ENCODE peak calls at places on chromosomes 16 and 17, in six cellular contexts. I is neuronal stem cell, H is H9, X is IMR-90, U is H1, T is mesenchymal stem cell. K is an unnamed sample.

GRCh38 chr16:48911700-48912099 is 301.7 kb upstream of the N4BP1 start:
- DNase-seq in I (no peak), H (no peak), X (peak), U (no peak), T (no peak), K (no peak)

GRCh38 chr17:1060991-1061390 is 64.1 kb downstream of the TIMM22 start:
- DNase-seq in I (no peak), H (no peak), X (peak), U (no peak), T (peak), K (peak)

GRCh38 chr17:50314456-50315011 is 31.4 kb upstream of the XYLT2 start:
- DNase-seq in I (no peak), H (no peak), X (no peak), U (no peak), T (no peak), K (no peak)

GRCh38 chr16:30748634-30749445 is 615 bp downstream of the PHKG2 start:
- DNase-seq in I (peak), H (peak), X (peak), U (peak), T (peak), K (peak)

GRCh38 chr17:40499551-40500189 is 1.8 kb downstream of the TNS4 start:
- DNase-seq in I (no peak), H (peak), X (peak), U (peak), T (peak), K (peak)

GRCh38 chr16:56409195-56409594 is 16.1 kb downstream of the AMFR start:
- DNase-seq in I (no peak), H (no peak), X (peak), U (no peak), T (peak), K (peak)

GRCh38 chr17:50749243-50749642 is 18.1 kb downstream of the ANKRD40CL start:
- DNase-seq in I (no peak), H (no peak), X (no peak), U (no peak), T (no peak), K (no peak)

GRCh38 chr16:78285437-78285917 is 186.0 kb downstream of the WWOX start:
- DNase-seq in I (no peak), H (no peak), X (no peak), U (no peak), T (no peak), K (no peak)

GRCh38 chr16:56094231-56094630 is 97.1 kb upstream of the GNAO1 start:
- DNase-seq in I (no peak), H (no peak), X (no peak), U (no peak), T (no peak), K (no peak)

GRCh38 chr16:19179890-19180490 is 11.9 kb downstream of the SYT17 start:
- DNase-seq in I (peak), H (peak), X (peak), U (peak), T (peak), K (peak)

GRCh38 chr17:15398291-15398690 is 56.9 kb upstream of the TEKT3 start:
- DNase-seq in I (no peak), H (no peak), X (peak), U (no peak), T (peak), K (no peak)

GRCh38 chr17:75019710-75020109 is 7.2 kb downstream of the MRPL58 start:
- DNase-seq in I (no peak), H (no peak), X (no peak), U (no peak), T (no peak), K (no peak)

GRCh38 chr16:65070831-65071230 is 51.0 kb downstream of the CDH11 start:
- DNase-seq in I (peak), H (peak), X (peak), U (no peak), T (peak), K (peak)

GRCh38 chr17:1239210-1239609 is 31.0 kb upstream of the BHLHA9 start:
- DNase-seq in I (no peak), H (no peak), X (peak), U (no peak), T (no peak), K (peak)

GRCh38 chr17:73031472-73031871 is 61.0 kb downstream of the SLC39A11 start:
- DNase-seq in I (no peak), H (no peak), X (no peak), U (no peak), T (no peak), K (no peak)

GRCh38 chr17:50422738-50423137 is 3.3 kb upstream of the ACSF2 start:
- DNase-seq in I (no peak), H (no peak), X (no peak), U (no peak), T (no peak), K (no peak)

GRCh38 chr16:28298511-28298878 is 6.2 kb downstream of the SBK1 start:
- DNase-seq in I (no peak), H (peak), X (no peak), U (no peak), T (no peak), K (no peak)

DNA sequence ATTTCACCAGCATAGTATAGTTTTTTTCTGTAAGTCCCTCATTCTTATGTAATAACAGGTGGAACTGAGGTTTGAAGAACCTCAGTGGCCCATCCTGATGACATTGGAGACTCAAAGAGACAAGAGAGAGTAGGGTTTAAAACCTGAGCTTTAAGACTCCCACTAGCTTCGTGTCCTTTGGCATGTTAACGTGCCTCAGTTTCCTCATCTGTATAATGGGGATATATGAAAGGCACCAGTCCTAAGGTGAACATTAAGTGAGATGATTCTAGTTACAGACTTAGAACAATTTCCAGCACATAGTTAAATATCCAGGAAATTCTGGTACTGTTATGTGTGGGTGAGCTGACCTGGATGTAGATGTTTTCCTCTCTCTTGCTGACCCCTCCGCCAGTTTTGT is 173.8 kb downstream of the IRX3 start:
- DNase-seq in I (no peak), H (no peak), X (no peak), U (no peak), T (no peak), K (no peak)
- H3K14ac ChIP-seq in I (no peak), H (no peak), X (no peak), U (no peak), T (no peak), K (no peak)

DNA sequence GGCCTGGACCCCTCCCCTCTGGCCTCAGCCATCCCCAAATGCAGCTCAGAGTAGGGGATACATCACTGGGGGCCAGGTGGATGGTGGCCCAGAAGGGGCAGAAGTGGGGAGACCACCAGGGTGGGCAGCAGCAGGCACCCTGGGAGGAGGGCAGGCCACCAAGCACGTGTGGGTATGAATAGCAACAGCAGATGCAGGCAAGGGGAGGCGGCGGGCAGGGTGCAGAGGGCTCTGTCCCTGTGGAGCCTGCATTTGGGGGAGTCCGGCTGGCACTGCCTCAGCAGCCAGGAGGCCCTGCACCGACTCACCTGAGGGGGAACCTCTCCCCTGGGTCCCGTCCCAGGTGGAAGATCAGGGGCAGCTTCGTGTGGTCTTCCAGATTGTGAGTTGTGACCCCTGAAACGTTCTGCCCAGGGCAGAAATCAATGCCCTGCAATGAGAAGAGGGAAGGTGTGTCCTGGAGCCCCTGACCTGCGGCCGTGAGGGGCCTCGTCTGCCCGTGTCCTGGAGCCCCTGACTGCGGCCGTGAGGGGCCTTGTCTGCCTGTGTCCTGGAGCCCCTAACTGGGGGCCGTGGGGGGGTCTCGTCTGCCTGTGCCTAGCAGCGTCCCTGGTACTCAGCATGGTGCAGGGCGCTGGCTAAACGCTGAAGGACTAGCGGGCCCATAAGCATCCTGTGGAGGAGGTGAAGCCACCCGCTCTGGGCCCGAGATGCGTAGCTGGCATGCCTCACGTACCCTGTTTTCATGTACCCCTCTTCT is 10.7 kb upstream of the APRT start:
- DNase-seq in I (no peak), H (no peak), X (no peak), U (no peak), T (no peak), K (no peak)
- H4K91ac ChIP-seq in I (no peak), H (no peak), X (no peak), U (no peak), T (no peak), K (no peak)

GRCh38 chr16:12113581-12114375 is 137.2 kb downstream of the SNX29 start:
- DNase-seq in I (no peak), H (no peak), X (no peak), U (no peak), T (peak), K (no peak)
- H3K27ac ChIP-seq in I (no peak), H (no peak), X (no peak), U (no peak), T (no peak), K (no peak)

GRCh38 chr17:13202835-13203234 is 185.0 kb upstream of the ELAC2 start:
- DNase-seq in I (no peak), H (no peak), X (no peak), U (no peak), T (no peak), K (no peak)
- H3K14ac ChIP-seq in I (no peak), H (no peak), X (no peak), U (no peak), T (no peak), K (no peak)

GRCh38 chr16:69932228-69932627 is 18.9 kb upstream of the CLEC18A start:
- DNase-seq in I (no peak), H (no peak), X (no peak), U (no peak), T (no peak), K (no peak)
- H4K91ac ChIP-seq in I (no peak), H (no peak), X (no peak), U (no peak), T (no peak), K (no peak)

GRCh38 chr16:66617728-66618127 is 13.2 kb downstream of the CMTM3 start:
- DNase-seq in I (no peak), H (no peak), X (no peak), U (no peak), T (peak), K (peak)

GRCh38 chr16:66620419-66620775 is 15.9 kb downstream of the CMTM3 start:
- DNase-seq in I (no peak), H (no peak), X (no peak), U (no peak), T (peak), K (no peak)

GRCh38 chr16:66619036-66619435 is 14.5 kb downstream of the CMTM3 start:
- DNase-seq in I (no peak), H (no peak), X (peak), U (no peak), T (no peak), K (no peak)

GRCh38 chr16:66618588-66618987 is 14.1 kb downstream of the CMTM3 start:
- DNase-seq in I (no peak), H (no peak), X (peak), U (no peak), T (peak), K (peak)

DNA sequence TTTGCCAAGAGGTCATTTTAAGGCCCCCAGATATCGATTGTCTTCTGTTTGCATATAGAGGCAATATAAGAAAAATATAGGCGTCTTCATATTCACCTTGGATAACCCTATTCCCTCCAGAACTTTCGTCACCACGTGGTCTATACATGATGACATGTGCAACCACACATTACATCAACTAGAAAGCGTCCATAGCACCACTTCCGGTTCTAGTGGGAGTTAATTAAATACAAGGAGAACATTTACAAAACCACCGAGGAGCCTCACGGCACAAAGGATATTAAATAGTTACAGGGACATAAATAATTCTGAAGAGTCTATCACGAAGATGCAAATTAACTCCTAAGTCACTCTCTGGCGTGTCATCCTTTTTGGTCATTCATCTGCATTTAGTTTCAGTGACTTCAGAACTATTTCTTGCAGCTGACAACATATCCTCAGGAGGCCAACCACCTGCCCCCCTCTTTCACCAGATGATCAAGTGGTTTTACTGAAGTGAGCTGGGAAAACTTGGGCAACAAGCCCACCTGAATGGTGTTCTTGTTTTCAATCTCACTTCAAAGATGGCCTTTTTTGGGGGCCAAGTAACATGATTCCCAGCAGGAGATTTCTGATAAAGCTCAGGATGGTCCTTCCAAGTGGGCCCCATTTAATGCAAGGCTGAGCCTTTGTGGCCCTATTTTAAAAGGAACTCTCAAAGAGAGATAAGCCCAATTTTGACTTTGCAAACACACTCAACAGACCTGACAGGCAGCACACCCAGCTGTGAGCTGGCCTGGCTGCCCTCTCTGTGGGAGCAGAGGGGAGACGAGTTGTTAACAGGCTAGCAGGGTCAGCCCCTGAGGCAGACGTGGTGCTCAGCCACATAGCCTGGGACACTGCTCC is 15.3 kb downstream of the CMTM3 start:
- DNase-seq in I (no peak), H (no peak), X (peak), U (no peak), T (peak), K (no peak)
- H3K27ac ChIP-seq in I (no peak), H (no peak), X (peak), U (no peak), T (peak), K (no peak)

GRCh38 chr16:71852561-71852960 is 6.8 kb downstream of the ATXN1L start:
- DNase-seq in I (no peak), H (no peak), X (no peak), U (no peak), T (no peak), K (no peak)
- H3K14ac ChIP-seq in I (no peak), H (no peak), X (no peak), U (no peak), T (no peak), K (no peak)

DNA sequence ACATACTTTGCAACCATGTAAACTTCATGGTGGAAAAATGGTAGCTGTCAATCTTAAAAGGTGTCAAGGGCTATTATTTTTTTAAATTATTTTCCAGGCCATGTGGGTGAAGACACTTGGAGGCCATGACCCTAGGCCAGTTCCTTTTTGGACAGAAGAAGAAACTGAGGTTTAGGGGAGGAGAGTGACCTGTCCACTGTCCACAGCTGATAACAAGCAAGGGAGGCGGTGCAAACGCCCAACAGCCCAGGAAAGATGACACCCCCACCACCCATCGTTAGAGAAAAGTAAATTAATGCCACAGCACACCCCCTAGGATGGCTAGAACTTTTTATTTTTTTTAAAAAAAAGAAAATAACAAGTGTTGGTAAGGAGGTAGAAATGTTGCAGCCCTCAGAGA is 19.2 kb downstream of the ENPP7 start:
- DNase-seq in I (no peak), H (no peak), X (no peak), U (no peak), T (no peak), K (no peak)
- H4K91ac ChIP-seq in I (no peak), H (no peak), X (no peak), U (no peak), T (no peak), K (no peak)

DNA sequence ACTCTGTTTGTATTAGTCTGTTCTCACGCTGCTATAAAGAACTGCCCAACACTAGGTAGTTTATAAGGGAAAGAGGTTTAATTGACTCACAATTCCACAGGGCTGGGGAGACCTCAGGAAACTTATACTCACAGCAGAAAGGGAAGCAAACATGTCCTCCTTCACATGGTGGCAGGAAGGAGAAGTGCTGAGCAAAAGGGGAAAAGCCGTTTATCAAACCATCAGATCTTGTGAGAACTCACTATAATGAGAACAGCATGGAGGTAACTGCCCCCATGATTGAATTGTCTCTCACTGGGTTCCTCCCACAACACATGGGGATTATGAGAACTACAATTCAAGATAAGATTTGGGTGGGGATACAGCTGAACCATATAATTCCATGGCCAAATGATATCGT is 30.9 kb downstream of the ABCC1 start:
- DNase-seq in I (no peak), H (no peak), X (no peak), U (no peak), T (no peak), K (no peak)
- H3K27ac ChIP-seq in I (no peak), H (no peak), X (no peak), U (no peak), T (no peak), K (no peak)

DNA sequence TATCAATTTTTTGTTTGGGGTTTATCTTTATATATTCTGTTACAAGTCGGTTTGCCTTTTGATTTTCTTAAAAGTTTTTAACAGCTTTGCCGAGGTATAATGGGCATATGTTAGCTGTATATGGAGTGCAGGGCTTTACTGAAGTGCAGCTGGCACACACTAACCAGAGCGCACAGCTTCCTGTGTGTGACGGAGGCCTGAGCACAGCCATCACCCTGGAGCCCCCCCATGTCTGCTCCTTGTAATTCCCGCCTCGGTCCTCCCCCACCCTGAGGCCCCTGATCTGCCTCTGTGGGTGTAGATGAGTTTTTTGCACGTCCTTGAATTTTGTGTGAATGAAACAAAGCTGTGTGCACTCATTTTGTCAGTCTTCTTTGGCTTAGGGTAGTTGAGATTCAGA is 60.1 kb upstream of the ZNF750 start:
- DNase-seq in I (no peak), H (no peak), X (no peak), U (no peak), T (no peak), K (no peak)
- H3K14ac ChIP-seq in I (no peak), H (no peak), X (peak), U (no peak), T (no peak), K (no peak)

K was measured in trophoblast cell.